ENCODE peak calls at places on chromosome 7, in six cellular contexts. Y is iPS-NIHi11, M is IMR-90, C is activated T-cell treated with anti-CD3 and anti-CD28 coated beads for 4 hours, V is HuH-7, J is EH. O is an unnamed sample.

GRCh38 chr7:44145419-44145968 is 4.4 kb upstream of the MYL7 start:
- DNase-seq in Y (peak; percentile 51), M (no peak), C (peak; percentile 59), V (no peak), J (no peak), O (peak; percentile 81)

GRCh38 chr7:104650991-104651680 is 322.7 kb downstream of the LHFPL3 start:
- DNase-seq in Y (no peak), M (no peak), C (no peak), V (no peak), J (no peak), O (no peak)

GRCh38 chr7:105656922-105657521 is 75.7 kb upstream of the EFCAB10 start:
- DNase-seq in Y (peak; percentile 81), M (no peak), C (peak; percentile 64), V (no peak), J (peak; percentile 32), O (peak; percentile 83)

GRCh38 chr7:126202177-126202576 is 1050.6 kb downstream of the GRM8 start:
- DNase-seq in Y (no peak), M (no peak), C (no peak), V (no peak), J (no peak), O (no peak)

GRCh38 chr7:157844141-157844540 is 507.3 kb downstream of the DNAJB6 start:
- DNase-seq in Y (no peak), M (no peak), C (no peak), V (no peak), J (no peak), O (no peak)

GRCh38 chr7:7110706-7111105 is 71.6 kb upstream of the C1GALT1 start:
- DNase-seq in Y (no peak), M (no peak), C (no peak), V (no peak), J (no peak), O (no peak)

GRCh38 chr7:112080974-112081373 is 125.2 kb downstream of the DOCK4 start:
- DNase-seq in Y (no peak), M (peak; percentile 34), C (no peak), V (no peak), J (peak; percentile 6), O (no peak)

GRCh38 chr7:104656467-104656866 is 328.1 kb downstream of the LHFPL3 start:
- DNase-seq in Y (no peak), M (no peak), C (no peak), V (no peak), J (no peak), O (no peak)

GRCh38 chr7:133819695-133820094 is 307.4 kb upstream of the LRGUK start:
- DNase-seq in Y (no peak), M (no peak), C (no peak), V (no peak), J (no peak), O (no peak)

GRCh38 chr7:44261239-44261638 is 60.5 kb downstream of the YKT6 start:
- DNase-seq in Y (no peak), M (no peak), C (no peak), V (no peak), J (no peak), O (peak; percentile 54)

GRCh38 chr7:21238717-21239116 is 189.2 kb upstream of the SP4 start:
- DNase-seq in Y (no peak), M (no peak), C (no peak), V (no peak), J (no peak), O (no peak)

GRCh38 chr7:99677013-99677412 is 2.8 kb downstream of the CYP3A5 start:
- DNase-seq in Y (no peak), M (no peak), C (no peak), V (no peak), J (peak; percentile 6), O (no peak)

GRCh38 chr7:129163875-129164544 is 19.5 kb downstream of the TSPAN33 start:
- DNase-seq in Y (peak; percentile 50), M (peak; percentile 76), C (no peak), V (peak; percentile 51), J (peak; percentile 66), O (peak; percentile 67)

GRCh38 chr7:149261829-149262617 is at the start of gene ZNF783:
- DNase-seq in Y (peak; percentile 96), M (peak; percentile 85), C (peak; percentile 75), V (peak; percentile 91), J (peak; percentile 88), O (peak; percentile 97)

GRCh38 chr7:66167773-66168367 is 37.3 kb upstream of the TPST1 start:
- DNase-seq in Y (no peak), M (peak; percentile 96), C (no peak), V (no peak), J (peak; percentile 86), O (no peak)

GRCh38 chr7:124791876-124792446 is 26.4 kb upstream of the GPR37 start:
- DNase-seq in Y (no peak), M (peak; percentile 12), C (no peak), V (no peak), J (no peak), O (no peak)

GRCh38 chr7:106623846-106624245 is 37.1 kb downstream of the CCDC71L start:
- DNase-seq in Y (no peak), M (peak; percentile 92), C (no peak), V (no peak), J (peak; percentile 98), O (no peak)

GRCh38 chr7:26958834-26959233 is 94.4 kb upstream of the SKAP2 start:
- DNase-seq in Y (no peak), M (peak; percentile 94), C (no peak), V (no peak), J (peak; percentile 82), O (no peak)

O was measured in H7.